ENCODE peak calls at places on chromosomes 12 and 14, in ten cellular contexts. X is omental fat pad; A is K562; M is heart right ventricle; O is activated CD8-positive, alpha-beta memory T cell treated with anti-CD3 and anti-CD28 coated beads, Interleukin-2, amount 10 ng/mL, durations not matched to agents 7 days and 5 days; T is Panc1; Y is body of pancreas; S is natural killer cell; L is gastrocnemius medialis; I is upper lobe of right lung. B is an unnamed sample.

GRCh38 chr12:111780615-111781014 is 13.9 kb downstream of the ALDH2 start:
- ATAC-seq in X (no peak), A (no peak), M (no peak), O (no peak), T (no peak), Y (peak; percentile 43), S (no peak), L (no peak), I (peak; percentile 69), B (no peak)

GRCh38 chr12:7555752-7556151 is 52.2 kb upstream of the CD163 start:
- ATAC-seq in X (no peak), A (peak; percentile 50), M (peak; percentile 60), O (no peak), T (no peak), Y (no peak), S (no peak), L (no peak), I (peak; percentile 90), B (no peak)

GRCh38 chr12:115183752-115184151 is 499.8 kb upstream of the TBX3 start:
- ATAC-seq in X (no peak), A (no peak), M (no peak), O (no peak), T (no peak), Y (no peak), S (no peak), L (no peak), I (no peak), B (no peak)

GRCh38 chr12:131007031-131007793 is 53.5 kb downstream of the ADGRD1 start:
- ATAC-seq in X (no peak), A (no peak), M (peak; percentile 71), O (no peak), T (no peak), Y (no peak), S (no peak), L (peak; percentile 68), I (no peak), B (no peak)

GRCh38 chr14:23118506-23119361 is at the start of gene CEBPE:
- ATAC-seq in X (no peak), A (no peak), M (no peak), O (no peak), T (no peak), Y (no peak), S (no peak), L (no peak), I (peak; percentile 15), B (no peak)

GRCh38 chr12:54261817-54262402 is 18.0 kb downstream of the CBX5 start:
- ATAC-seq in X (no peak), A (peak; percentile 3), M (no peak), O (no peak), T (no peak), Y (no peak), S (no peak), L (no peak), I (no peak), B (no peak)

GRCh38 chr14:68082698-68083291 is 263.2 kb downstream of the RAD51B start:
- ATAC-seq in X (no peak), A (no peak), M (no peak), O (no peak), T (no peak), Y (no peak), S (no peak), L (no peak), I (no peak), B (no peak)

GRCh38 chr12:104816845-104817503 is 141.1 kb downstream of the SLC41A2 start:
- ATAC-seq in X (no peak), A (no peak), M (no peak), O (no peak), T (no peak), Y (no peak), S (no peak), L (no peak), I (no peak), B (no peak)

GRCh38 chr14:87992349-87992719 is 648 bp downstream of the GALC start:
- ATAC-seq in X (peak; percentile 52), A (peak; percentile 43), M (peak; percentile 43), O (no peak), T (peak; percentile 74), Y (peak; percentile 37), S (no peak), L (peak; percentile 53), I (peak; percentile 37), B (peak; percentile 10)

GRCh38 chr12:77299001-77299400 is 233.6 kb upstream of the E2F7 start:
- ATAC-seq in X (no peak), A (no peak), M (no peak), O (no peak), T (no peak), Y (no peak), S (no peak), L (no peak), I (no peak), B (no peak)

GRCh38 chr12:48750769-48751356 is 34.4 kb upstream of the CCNT1 start:
- ATAC-seq in X (no peak), A (no peak), M (no peak), O (peak; percentile 67), T (no peak), Y (no peak), S (no peak), L (no peak), I (no peak), B (no peak)

GRCh38 chr12:106315523-106315922 is 13.0 kb downstream of the TCP11L2 start:
- ATAC-seq in X (no peak), A (peak; percentile 65), M (no peak), O (no peak), T (no peak), Y (no peak), S (no peak), L (no peak), I (peak; percentile 48), B (no peak)

GRCh38 chr12:23699031-23699430 is 250.4 kb downstream of the SOX5 start:
- ATAC-seq in X (no peak), A (no peak), M (no peak), O (no peak), T (no peak), Y (no peak), S (no peak), L (no peak), I (no peak), B (no peak)

GRCh38 chr12:56522486-56523193 is 1.0 kb downstream of the RBMS2 start:
- ATAC-seq in X (no peak), A (peak; percentile 66), M (peak; percentile 9), O (peak; percentile 28), T (peak; percentile 64), Y (no peak), S (no peak), L (no peak), I (no peak), B (no peak)

GRCh38 chr12:7806863-7807487 is 17.8 kb downstream of the NANOG start:
- ATAC-seq in X (peak; percentile 87), A (peak; percentile 90), M (peak; percentile 70), O (peak; percentile 55), T (peak; percentile 88), Y (peak; percentile 69), S (peak; percentile 68), L (no peak), I (peak; percentile 95), B (peak; percentile 53)

GRCh38 chr14:100214768-100215079 is 24.2 kb upstream of the YY1 start:
- ATAC-seq in X (no peak), A (no peak), M (no peak), O (no peak), T (no peak), Y (no peak), S (no peak), L (no peak), I (no peak), B (no peak)

GRCh38 chr14:92004062-92004461 is 35.8 kb downstream of the TRIP11 start:
- ATAC-seq in X (no peak), A (no peak), M (no peak), O (no peak), T (no peak), Y (no peak), S (no peak), L (no peak), I (no peak), B (no peak)

GRCh38 chr14:97458302-97459137 is 661.3 kb downstream of the VRK1 start:
- ATAC-seq in X (no peak), A (peak; percentile 49), M (no peak), O (peak; percentile 84), T (no peak), Y (peak; percentile 42), S (peak; percentile 61), L (no peak), I (peak; percentile 65), B (no peak)

GRCh38 chr14:95611293-95611880 is 74.8 kb upstream of the TCL1B start:
- ATAC-seq in X (no peak), A (no peak), M (no peak), O (no peak), T (no peak), Y (no peak), S (no peak), L (no peak), I (no peak), B (no peak)

GRCh38 chr12:13981296-13981962 is at the start of gene GRIN2B:
- ATAC-seq in X (peak; percentile 16), A (no peak), M (no peak), O (no peak), T (no peak), Y (no peak), S (no peak), L (no peak), I (peak; percentile 32), B (peak; percentile 27)

GRCh38 chr14:50932159-50932558 is 12.1 kb downstream of the PYGL start:
- ATAC-seq in X (no peak), A (no peak), M (no peak), O (no peak), T (no peak), Y (no peak), S (no peak), L (no peak), I (peak; percentile 33), B (no peak)

GRCh38 chr14:91924871-91925726 is 22.4 kb downstream of the FBLN5 start:
- ATAC-seq in X (no peak), A (no peak), M (peak; percentile 53), O (no peak), T (no peak), Y (no peak), S (no peak), L (no peak), I (no peak), B (no peak)

GRCh38 chr14:94850332-94851211 is 80.7 kb upstream of the GSC start:
- ATAC-seq in X (peak; percentile 24), A (no peak), M (no peak), O (no peak), T (no peak), Y (no peak), S (no peak), L (no peak), I (no peak), B (no peak)

GRCh38 chr12:53966385-53967133 is 6.4 kb upstream of the HOXC11 start:
- ATAC-seq in X (no peak), A (no peak), M (no peak), O (no peak), T (no peak), Y (no peak), S (no peak), L (peak; percentile 12), I (no peak), B (no peak)

GRCh38 chr12:32139064-32139421 is 32.4 kb downstream of the BICD1 start:
- ATAC-seq in X (no peak), A (no peak), M (no peak), O (peak; percentile 69), T (peak; percentile 44), Y (no peak), S (peak; percentile 49), L (no peak), I (peak; percentile 84), B (peak; percentile 95)

GRCh38 chr14:75249958-75250336 is 28.7 kb upstream of the FOS start:
- ATAC-seq in X (no peak), A (no peak), M (no peak), O (no peak), T (no peak), Y (no peak), S (peak; percentile 46), L (peak; percentile 67), I (no peak), B (no peak)

GRCh38 chr14:88026890-88027289 is 22.0 kb downstream of the GPR65 start:
- ATAC-seq in X (no peak), A (no peak), M (no peak), O (peak; percentile 76), T (no peak), Y (no peak), S (peak; percentile 22), L (no peak), I (no peak), B (no peak)